ENCODE peak calls at places on chromosomes 12 and 14, in ten cellular contexts. I is A549, V is neural progenitor cell, M is esophagus squamous epithelium, G is A673, X is PC-3, B is tibial artery, R is uterus, K is cardiac muscle cell, S is stomach. T is an unnamed sample.

GRCh38 chr12:80565276-80565675 is 121.2 kb downstream of the PTPRQ start:
- DNase-seq in B (no peak), K (peak), V (no peak), R (no peak), X (no peak), S (no peak), I (no peak), G (peak), M (no peak), T (no peak)

GRCh38 chr14:53452005-53452678 is 299.0 kb upstream of the DDHD1 start:
- DNase-seq in S (no peak), R (no peak), V (no peak), M (no peak), B (no peak), I (no peak), K (no peak), G (no peak), X (no peak), T (no peak)

GRCh38 chr14:46054526-46054925 is 597.1 kb downstream of the RPL10L start:
- DNase-seq in I (no peak), K (peak), M (no peak), G (no peak), R (no peak), V (no peak), B (no peak), S (no peak), X (peak), T (no peak)

GRCh38 chr12:92593734-92594402 is 108.9 kb upstream of the PLEKHG7 start:
- DNase-seq in X (peak), G (peak), B (peak), K (peak), V (no peak), S (peak), M (no peak), I (peak), R (no peak), T (no peak)

GRCh38 chr12:105825141-105825540 is 313.6 kb downstream of the NUAK1 start:
- DNase-seq in V (no peak), G (no peak), B (no peak), X (peak), I (no peak), M (no peak), K (no peak), S (no peak), R (no peak), T (no peak)

GRCh38 chr12:50222275-50222783 is 55.2 kb upstream of the CERS5 start:
- DNase-seq in I (peak), R (peak), B (peak), X (peak), V (peak), G (peak), M (no peak), S (peak), K (peak), T (peak)

GRCh38 chr12:82862069-82862841 is 175.5 kb downstream of the TMTC2 start:
- DNase-seq in R (no peak), K (peak), S (no peak), B (no peak), X (peak), I (no peak), V (no peak), M (no peak), G (peak), T (no peak)

GRCh38 chr14:75979071-75979571 is 2.7 kb downstream of the TGFB3 start:
- DNase-seq in M (no peak), K (peak), I (peak), V (peak), X (peak), R (peak), G (peak), B (no peak), S (no peak), T (peak)

GRCh38 chr14:23537351-23538048 is 14.1 kb downstream of the ZFHX2 start:
- DNase-seq in B (no peak), R (no peak), V (peak), X (no peak), I (no peak), G (no peak), K (no peak), M (no peak), S (no peak), T (no peak)

GRCh38 chr14:68510201-68510600 is 282.7 kb downstream of the ZFP36L1 start:
- DNase-seq in K (peak), M (no peak), B (peak), R (peak), X (no peak), S (no peak), G (peak), I (no peak), V (no peak), T (no peak)

GRCh38 chr12:76450690-76451089 is 102.5 kb upstream of the BBS10 start:
- DNase-seq in V (no peak), B (no peak), K (peak), R (no peak), X (peak), I (peak), M (no peak), S (no peak), G (peak), T (no peak)

GRCh38 chr12:125183187-125184067 is 118.2 kb downstream of the AACS start:
- DNase-seq in K (peak), V (peak), B (peak), S (peak), R (peak), G (peak), I (peak), M (peak), X (peak), T (peak)

GRCh38 chr12:124938066-124938465 is 23.6 kb upstream of the UBC start:
- DNase-seq in R (no peak), X (peak), M (no peak), K (no peak), S (no peak), I (no peak), B (no peak), V (no peak), G (no peak), T (no peak)

GRCh38 chr12:72472350-72472749 is 200.2 kb downstream of the TRHDE start:
- DNase-seq in V (no peak), G (no peak), B (no peak), K (no peak), M (no peak), R (no peak), X (peak), S (no peak), I (no peak), T (no peak)

GRCh38 chr12:85348779-85349178 is 68.8 kb downstream of the ALX1 start:
- DNase-seq in B (no peak), K (no peak), X (no peak), R (no peak), M (no peak), S (no peak), I (no peak), G (peak), V (no peak), T (no peak)

GRCh38 chr12:21340406-21340805 is 5.7 kb upstream of the SLCO1A2 start:
- DNase-seq in M (no peak), K (no peak), B (no peak), S (no peak), V (no peak), G (no peak), I (no peak), R (no peak), X (no peak), T (no peak)

GRCh38 chr14:81137316-81137715 is 83.4 kb downstream of the GTF2A1 start:
- DNase-seq in S (no peak), B (no peak), V (no peak), M (no peak), R (no peak), G (peak), I (peak), K (peak), X (peak), T (no peak)

GRCh38 chr12:77047341-77048202 is 17.8 kb downstream of the E2F7 start:
- DNase-seq in V (no peak), X (no peak), M (no peak), I (no peak), G (no peak), R (no peak), B (no peak), S (no peak), K (no peak), T (no peak)

GRCh38 chr12:68163546-68164210 is 4.1 kb upstream of the IFNG start:
- DNase-seq in B (no peak), S (no peak), M (no peak), I (no peak), V (no peak), K (peak), R (no peak), G (no peak), X (no peak), T (no peak)

GRCh38 chr12:64566122-64566521 is 44.2 kb upstream of the RASSF3 start:
- DNase-seq in V (no peak), S (no peak), I (no peak), X (no peak), G (no peak), B (no peak), R (no peak), K (no peak), M (no peak), T (no peak)

GRCh38 chr14:92528486-92529100 is 15.0 kb downstream of the RIN3 start:
- DNase-seq in V (no peak), S (no peak), I (no peak), B (no peak), K (no peak), M (no peak), G (no peak), R (no peak), X (no peak), T (no peak)

GRCh38 chr14:92532490-92533163 is 19.0 kb downstream of the RIN3 start:
- DNase-seq in I (no peak), V (no peak), B (no peak), R (no peak), K (no peak), G (no peak), S (no peak), X (no peak), M (no peak), T (no peak)

GRCh38 chr14:92527724-92528123 is 14.1 kb downstream of the RIN3 start:
- DNase-seq in S (no peak), I (no peak), V (no peak), B (no peak), G (no peak), K (no peak), R (no peak), X (no peak), M (no peak), T (no peak)

GRCh38 chr14:92529895-92530294 is 16.3 kb downstream of the RIN3 start:
- DNase-seq in V (no peak), S (no peak), R (no peak), M (no peak), G (no peak), B (no peak), I (no peak), X (peak), K (no peak), T (no peak)

GRCh38 chr14:92531151-92531873 is 17.7 kb downstream of the RIN3 start:
- DNase-seq in R (no peak), B (peak), X (no peak), M (no peak), I (no peak), V (no peak), G (no peak), S (no peak), K (no peak), T (no peak)
- H3K27ac ChIP-seq in R (no peak), B (no peak), X (no peak), M (no peak), I (no peak), V (no peak), G (no peak), S (peak), K (no peak), T (no peak)

GRCh38 chr14:61545716-61546455 is 149.4 kb upstream of the HIF1A start:
- DNase-seq in M (no peak), V (no peak), K (no peak), X (no peak), G (no peak), R (no peak), S (no peak), B (no peak), I (no peak), T (peak)

GRCh38 chr14:61542848-61543790 is 152.2 kb upstream of the HIF1A start:
- DNase-seq in V (no peak), B (no peak), G (no peak), X (no peak), K (peak), R (no peak), S (no peak), I (no peak), M (no peak), T (no peak)

GRCh38 chr14:61547186-61548121 is 147.9 kb upstream of the HIF1A start:
- DNase-seq in X (peak), K (peak), I (peak), B (peak), M (no peak), S (no peak), V (no peak), R (no peak), G (no peak), T (no peak)

GRCh38 chr14:61543946-61544345 is 151.4 kb upstream of the HIF1A start:
- DNase-seq in R (no peak), M (no peak), G (no peak), I (no peak), K (no peak), S (no peak), V (no peak), X (no peak), B (no peak), T (no peak)

DNA sequence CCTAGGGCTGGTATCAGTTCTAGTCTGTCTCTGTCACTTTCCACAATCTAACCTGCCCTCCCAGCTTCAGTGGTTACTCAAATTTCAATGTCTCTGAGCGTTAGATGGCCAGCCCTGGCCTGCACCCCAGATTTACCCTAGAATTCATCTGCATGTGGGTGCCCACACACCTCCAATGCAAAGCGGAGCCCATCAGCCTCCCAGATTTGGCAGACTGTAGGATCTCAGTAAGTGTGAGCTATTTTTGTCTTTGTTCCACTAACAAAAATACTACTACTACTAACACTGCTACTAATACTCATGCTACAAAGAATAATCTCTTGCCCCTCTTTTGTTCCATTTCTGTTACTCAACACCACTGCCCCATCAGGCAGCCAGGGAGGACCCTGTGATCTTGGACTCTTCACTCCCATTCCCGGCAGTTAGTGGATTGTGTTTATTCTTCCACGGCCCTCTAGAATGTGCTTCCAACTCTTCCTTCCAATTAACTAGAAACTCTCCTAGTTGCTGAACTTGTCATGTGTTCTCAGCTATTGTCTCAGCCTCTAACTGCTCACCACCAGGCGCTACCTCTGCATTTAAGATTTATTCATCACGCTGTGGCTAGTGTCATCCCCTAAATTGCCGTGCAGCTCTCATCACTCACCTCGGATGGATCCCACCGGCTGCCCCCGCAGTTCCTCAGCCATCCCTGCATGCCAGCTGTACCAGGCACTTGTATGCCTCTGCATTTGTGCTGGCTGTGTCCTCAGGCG is 150.7 kb upstream of the HIF1A start:
- DNase-seq in X (no peak), S (no peak), I (no peak), R (no peak), G (no peak), B (no peak), K (no peak), M (no peak), V (no peak), T (no peak)
- H3K27ac ChIP-seq in X (no peak), S (no peak), I (peak), R (no peak), G (no peak), B (peak), K (peak), M (peak), V (no peak), T (no peak)

DNA sequence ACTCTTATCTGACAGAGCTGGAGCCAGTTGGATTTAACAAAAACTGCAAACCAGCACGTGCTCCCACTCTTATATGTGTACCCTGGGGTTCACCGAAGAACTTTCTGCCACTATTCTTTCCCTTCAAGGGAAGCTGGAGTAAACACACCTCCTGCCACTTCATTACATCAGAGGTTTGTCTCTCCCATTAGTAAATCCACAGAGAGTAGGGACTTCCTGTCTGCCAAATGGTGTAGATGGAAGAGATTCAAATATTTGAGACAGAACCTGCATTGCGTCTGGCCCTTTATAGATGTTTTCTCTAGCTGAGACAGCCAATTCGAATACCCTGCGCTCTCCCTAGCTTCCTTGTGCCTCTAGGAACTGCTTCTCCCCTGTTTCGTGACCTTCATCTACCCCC is 29.1 kb upstream of the AEBP2 start:
- DNase-seq in V (no peak), K (peak), M (no peak), I (no peak), B (no peak), G (peak), R (no peak), X (no peak), S (no peak), T (no peak)
- H3K27ac ChIP-seq in V (no peak), K (no peak), M (peak), I (no peak), B (peak), G (peak), R (peak), X (no peak), S (no peak), T (no peak)

GRCh38 chr12:109098671-109099070 is 1.3 kb downstream of the UNG start:
- DNase-seq in B (peak), K (no peak), I (no peak), S (no peak), G (no peak), R (no peak), V (peak), M (no peak), X (no peak), T (no peak)
- H3K27ac ChIP-seq in B (peak), K (peak), I (peak), S (peak), G (peak), R (peak), V (no peak), M (peak), X (no peak), T (peak)

DNA sequence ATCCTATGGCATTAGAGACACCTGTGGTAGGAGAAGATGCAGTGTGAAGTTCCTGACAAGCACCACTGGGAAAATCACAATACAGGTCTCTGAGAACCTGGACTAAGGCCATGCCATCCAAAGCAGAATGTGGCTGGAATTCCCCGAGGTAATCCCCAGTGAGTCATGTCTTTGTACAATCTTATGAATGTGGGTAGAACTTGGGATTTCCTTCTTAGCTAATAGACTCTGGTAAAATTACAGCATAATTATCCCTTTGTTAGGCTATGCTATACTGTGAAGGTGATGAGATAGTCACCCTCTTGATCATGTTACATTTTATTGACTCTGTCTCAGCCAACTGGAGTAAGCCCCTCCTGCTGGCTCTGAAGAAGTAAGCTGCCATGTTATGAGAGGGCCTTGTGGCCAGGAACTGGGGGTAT is 224.3 kb upstream of the DCN start:
- DNase-seq in G (peak), V (no peak), R (no peak), M (no peak), B (no peak), X (peak), I (peak), K (peak), S (no peak), T (no peak)
- H3K27ac ChIP-seq in G (no peak), V (no peak), R (no peak), M (no peak), B (no peak), X (peak), I (no peak), K (no peak), S (no peak), T (no peak)

GRCh38 chr12:62351326-62351725 is 91.1 kb downstream of the USP15 start:
- DNase-seq in S (no peak), B (no peak), K (no peak), X (no peak), V (no peak), I (no peak), M (no peak), R (no peak), G (no peak), T (no peak)
- H3K27ac ChIP-seq in S (no peak), B (no peak), K (no peak), X (no peak), V (no peak), I (no peak), M (no peak), R (no peak), G (no peak), T (no peak)

GRCh38 chr12:122368361-122369073 is 54.0 kb downstream of the CLIP1 start:
- DNase-seq in I (peak), G (peak), V (no peak), X (peak), R (no peak), S (no peak), B (no peak), M (no peak), K (peak), T (no peak)
- H3K27ac ChIP-seq in I (peak), G (peak), V (no peak), X (peak), R (peak), S (no peak), B (peak), M (peak), K (no peak), T (no peak)

GRCh38 chr12:103850429-103850828 is 9.4 kb upstream of the NT5DC3 start:
- DNase-seq in R (no peak), G (no peak), X (no peak), B (no peak), M (no peak), S (no peak), V (no peak), K (no peak), I (no peak), T (no peak)
- H3K27ac ChIP-seq in R (peak), G (no peak), X (peak), B (peak), M (no peak), S (no peak), V (no peak), K (no peak), I (peak), T (no peak)

DNA sequence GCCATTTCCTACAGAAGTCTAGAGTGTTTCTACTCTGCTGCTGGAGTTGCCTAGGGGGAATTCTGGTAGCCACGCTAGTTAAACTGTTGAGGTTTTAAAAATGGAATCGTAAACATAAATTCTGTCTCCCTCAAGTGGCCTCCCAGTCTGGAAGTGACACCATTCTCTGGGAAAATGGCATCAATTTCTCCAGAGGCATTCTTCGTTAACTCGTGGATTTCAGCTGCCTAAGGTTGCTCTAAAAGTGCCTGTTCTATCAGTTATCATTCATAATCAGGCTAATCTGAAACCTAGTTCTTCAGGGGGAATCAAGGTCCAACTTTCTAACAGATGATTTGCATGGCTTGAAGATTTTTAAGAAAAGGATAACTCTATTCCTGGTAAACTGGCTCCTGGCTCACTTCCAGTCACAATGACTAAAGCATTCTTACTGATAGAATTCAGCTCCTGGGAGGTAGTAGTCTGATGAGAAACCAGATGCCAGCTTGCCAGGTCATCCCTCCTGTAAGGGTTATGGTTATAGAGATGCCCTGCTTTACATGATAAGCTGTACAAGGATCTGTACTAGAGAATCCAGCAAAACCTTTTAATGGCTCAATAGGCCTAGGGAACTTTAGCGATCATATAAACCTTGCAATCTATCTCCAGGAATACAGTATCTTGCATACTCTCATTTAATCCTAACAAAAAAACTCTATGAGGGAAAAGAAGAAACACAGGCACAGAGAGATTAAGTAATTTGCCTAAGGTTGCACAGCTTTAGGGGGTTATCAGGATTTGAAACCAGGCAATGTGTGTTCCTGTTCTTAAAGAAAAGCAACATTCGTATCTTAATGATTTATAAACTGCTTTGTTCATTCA is 1.5 kb downstream of the L3HYPDH start:
- DNase-seq in M (no peak), K (peak), G (peak), R (peak), B (no peak), X (peak), I (peak), V (no peak), S (no peak), T (no peak)
- H3K27ac ChIP-seq in M (peak), K (peak), G (peak), R (peak), B (peak), X (peak), I (peak), V (no peak), S (peak), T (peak)

T was measured in substantia nigra.